ENCODE peak calls at places on chromosomes 13 and 19, in nine cellular contexts. I is pancreas, M is AG04450, S is Caco-2, P is progenitor cell of endocrine pancreas, D is colonic mucosa, U is PC-3, V is glutamatergic neuron, H is esophagus muscularis mucosa. Y is an unnamed sample.

GRCh38 chr19:49515767-49516166 is 3.3 kb downstream of the FCGRT start:
- DNase-seq in I (no peak), D (no peak), M (no peak), S (no peak), U (no peak), H (no peak), P (no peak), V (no peak), Y (no peak)

GRCh38 chr13:35979378-35979911 is 151.7 kb downstream of the DCLK1 start:
- DNase-seq in V (no peak), M (peak), I (no peak), P (no peak), D (peak), S (no peak), U (peak), H (peak), Y (no peak)

GRCh38 chr19:53808710-53809125 is 15.4 kb downstream of the NLRP12 start:
- DNase-seq in S (no peak), D (no peak), I (no peak), P (no peak), U (peak), M (no peak), V (no peak), H (no peak), Y (peak)

GRCh38 chr13:32657309-32657708 is 71.1 kb downstream of the PDS5B start:
- DNase-seq in U (no peak), D (no peak), H (no peak), V (no peak), M (no peak), S (no peak), P (no peak), I (no peak), Y (no peak)

GRCh38 chr19:1495799-1496713 is 5.1 kb downstream of the REEP6 start:
- DNase-seq in H (no peak), V (no peak), S (no peak), U (no peak), I (peak), M (no peak), D (no peak), P (no peak), Y (no peak)

GRCh38 chr19:46133101-46133627 is 8.7 kb upstream of the IGFL3 start:
- DNase-seq in S (peak), U (peak), P (peak), I (peak), V (no peak), M (peak), D (peak), H (peak), Y (peak)

GRCh38 chr19:44552324-44552723 is 22.8 kb upstream of the CEACAM20 start:
- DNase-seq in V (peak), M (no peak), D (peak), S (peak), I (no peak), P (peak), U (peak), H (no peak), Y (peak)

GRCh38 chr13:99071211-99071610 is 93.3 kb upstream of the DOCK9 start:
- DNase-seq in U (no peak), M (no peak), I (no peak), P (no peak), D (no peak), S (no peak), V (no peak), H (no peak), Y (no peak)

GRCh38 chr19:35205733-35206323 is 22.7 kb downstream of the FAM187B start:
- DNase-seq in P (no peak), D (no peak), M (no peak), S (no peak), H (peak), I (no peak), U (no peak), V (no peak), Y (no peak)

GRCh38 chr19:51043497-51043896 is 8.7 kb upstream of the KLK12 start:
- DNase-seq in M (no peak), U (no peak), I (no peak), D (no peak), H (no peak), V (no peak), P (no peak), S (no peak), Y (no peak)

GRCh38 chr19:51047031-51047335 is 12.2 kb upstream of the KLK12 start:
- DNase-seq in M (no peak), U (no peak), S (no peak), D (no peak), H (no peak), V (no peak), P (no peak), I (peak), Y (no peak)

GRCh38 chr19:51040151-51040550 is 5.3 kb upstream of the KLK12 start:
- DNase-seq in M (no peak), D (no peak), U (no peak), V (no peak), S (no peak), H (no peak), P (no peak), I (no peak), Y (no peak)

DNA sequence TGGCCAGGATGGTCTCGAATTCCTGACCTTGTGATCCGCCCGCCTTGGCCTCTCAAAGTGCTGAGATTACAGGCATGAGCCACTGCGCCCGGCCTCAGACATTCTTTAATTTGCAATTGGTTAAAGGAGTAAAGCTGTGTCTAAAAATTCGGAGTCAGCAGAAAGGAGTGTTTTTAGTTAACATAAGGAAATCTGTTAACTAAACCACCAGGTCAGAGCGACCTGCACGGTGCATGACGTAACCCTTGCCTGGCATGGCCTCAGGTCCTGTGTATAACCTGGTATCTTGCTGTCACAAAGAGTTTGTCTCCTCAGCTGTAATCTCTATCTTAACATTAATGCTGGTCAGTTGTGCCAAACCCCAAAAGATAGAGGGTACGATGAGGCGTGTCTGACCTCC is 9.5 kb upstream of the KLK12 start:
- DNase-seq in I (no peak), S (no peak), U (no peak), M (no peak), P (no peak), V (no peak), D (no peak), H (no peak), Y (no peak)
- TF ChIP-seq CTCF in I (no peak), S (no peak), U (no peak), M (no peak), P (no peak), V (no peak), D (no peak), H (no peak), Y (no peak)

GRCh38 chr13:50189450-50189849 is 174.2 kb downstream of the KCNRG start:
- DNase-seq in D (no peak), V (no peak), I (no peak), H (peak), P (no peak), M (no peak), U (no peak), S (no peak), Y (no peak)
- TF ChIP-seq CTCF in D (no peak), V (no peak), I (no peak), H (no peak), P (no peak), M (no peak), U (no peak), S (no peak), Y (no peak)

DNA sequence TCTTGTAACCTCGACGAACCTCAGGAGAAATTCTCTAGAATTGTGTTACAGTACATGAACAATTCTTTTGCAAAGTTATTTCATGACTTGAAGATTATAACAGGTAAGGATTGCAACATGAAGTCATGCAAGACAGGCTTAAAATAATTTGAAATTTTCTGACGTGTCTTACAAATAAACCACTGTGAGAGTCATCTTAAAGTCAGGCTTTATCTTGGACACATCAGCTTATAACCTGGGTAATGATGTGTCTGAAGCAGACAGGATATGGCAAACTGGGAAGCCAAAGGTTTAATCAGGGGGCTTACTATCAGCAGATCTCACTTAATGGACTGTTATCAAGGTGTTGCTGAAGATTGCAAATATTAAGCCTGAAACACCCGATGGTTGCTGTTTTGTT is 407.8 kb downstream of the KLF5 start:
- DNase-seq in H (no peak), S (no peak), I (no peak), P (no peak), U (peak), D (no peak), M (no peak), V (no peak), Y (no peak)
- TF ChIP-seq CTCF in H (no peak), S (no peak), I (no peak), P (no peak), U (no peak), D (no peak), M (no peak), V (no peak), Y (no peak)

GRCh38 chr19:51824603-51825002 is 29.6 kb downstream of the FPR3 start:
- DNase-seq in M (no peak), D (no peak), V (no peak), H (no peak), P (no peak), U (no peak), I (no peak), S (no peak), Y (no peak)

GRCh38 chr19:51830263-51830662 is 35.3 kb downstream of the FPR3 start:
- DNase-seq in I (no peak), H (no peak), P (no peak), D (no peak), V (no peak), U (peak), S (no peak), M (no peak), Y (no peak)
- TF ChIP-seq CTCF in I (no peak), H (no peak), P (no peak), D (no peak), V (no peak), U (peak), S (no peak), M (no peak), Y (no peak)

GRCh38 chr19:13723206-13723605 is 41.1 kb upstream of the MRI1 start:
- DNase-seq in P (no peak), S (no peak), I (no peak), M (no peak), H (no peak), V (no peak), U (peak), D (no peak), Y (no peak)

GRCh38 chr19:13717194-13717643 is 47.1 kb upstream of the MRI1 start:
- DNase-seq in M (peak), U (peak), P (no peak), S (no peak), H (no peak), V (no peak), I (no peak), D (no peak), Y (no peak)

GRCh38 chr19:13712767-13713201 is 51.5 kb upstream of the MRI1 start:
- DNase-seq in M (no peak), S (no peak), H (no peak), I (no peak), V (no peak), U (no peak), D (no peak), P (no peak), Y (no peak)

DNA sequence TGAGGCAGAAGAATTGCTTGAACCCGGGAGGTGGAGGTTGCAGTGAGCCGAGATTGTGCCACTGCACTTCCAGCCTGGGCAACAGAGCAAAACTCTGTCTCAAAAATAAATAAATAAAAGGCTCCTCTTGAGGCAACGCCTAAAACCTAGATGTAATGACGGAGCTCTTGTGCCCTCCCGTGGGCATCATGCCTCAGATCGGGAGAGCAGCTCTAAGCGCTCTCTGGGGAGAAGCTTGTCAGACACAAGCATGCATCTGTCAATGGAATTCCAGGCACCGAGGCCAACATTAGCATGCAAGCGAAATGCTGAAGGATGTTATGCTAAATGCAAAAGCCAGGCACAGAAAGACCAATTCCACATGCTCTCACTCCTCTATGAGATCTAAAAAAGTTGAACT is 45.6 kb upstream of the MRI1 start:
- DNase-seq in P (no peak), V (peak), S (peak), I (no peak), H (no peak), D (peak), U (peak), M (peak), Y (no peak)
- TF ChIP-seq CTCF in P (peak), V (peak), S (no peak), I (no peak), H (peak), D (no peak), U (peak), M (peak), Y (no peak)

DNA sequence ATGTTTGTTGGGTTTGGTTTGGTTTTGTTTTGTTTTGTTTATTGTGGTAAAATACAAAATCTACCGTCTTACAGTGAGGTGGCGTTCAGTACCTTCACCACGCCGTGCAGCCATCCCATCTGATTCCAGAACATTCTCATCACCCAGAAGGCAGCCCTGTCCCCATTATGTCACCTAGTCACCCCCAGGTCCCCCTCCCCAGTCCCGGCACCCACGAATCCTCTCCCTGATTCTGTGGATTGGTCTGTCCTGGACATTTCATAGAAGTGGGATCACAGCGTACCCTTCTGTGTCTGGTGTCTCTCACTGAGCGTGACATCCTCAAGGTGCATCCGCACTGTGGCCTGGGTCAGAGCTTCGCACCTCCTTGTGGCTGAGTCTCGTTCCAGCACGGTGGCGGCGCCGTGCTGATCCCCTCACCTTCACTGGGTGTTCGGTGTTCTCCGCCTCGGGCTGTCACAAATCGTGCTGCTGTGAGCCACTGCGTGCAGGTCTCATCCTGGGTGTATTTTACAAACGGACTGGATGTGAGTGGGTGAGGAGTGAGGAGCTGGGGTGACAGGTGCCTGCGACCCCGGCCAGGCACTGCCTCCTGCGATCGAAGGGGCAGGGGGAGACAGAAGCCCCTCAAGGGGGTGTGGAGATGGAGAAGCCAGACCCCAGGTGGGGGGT is 580 bp upstream of the TEKTIP1 start:
- DNase-seq in M (no peak), V (no peak), S (no peak), P (no peak), U (no peak), H (no peak), I (no peak), D (no peak), Y (no peak)
- TF ChIP-seq CTCF in M (no peak), V (no peak), S (no peak), P (no peak), U (no peak), H (no peak), I (no peak), D (no peak), Y (no peak)

DNA sequence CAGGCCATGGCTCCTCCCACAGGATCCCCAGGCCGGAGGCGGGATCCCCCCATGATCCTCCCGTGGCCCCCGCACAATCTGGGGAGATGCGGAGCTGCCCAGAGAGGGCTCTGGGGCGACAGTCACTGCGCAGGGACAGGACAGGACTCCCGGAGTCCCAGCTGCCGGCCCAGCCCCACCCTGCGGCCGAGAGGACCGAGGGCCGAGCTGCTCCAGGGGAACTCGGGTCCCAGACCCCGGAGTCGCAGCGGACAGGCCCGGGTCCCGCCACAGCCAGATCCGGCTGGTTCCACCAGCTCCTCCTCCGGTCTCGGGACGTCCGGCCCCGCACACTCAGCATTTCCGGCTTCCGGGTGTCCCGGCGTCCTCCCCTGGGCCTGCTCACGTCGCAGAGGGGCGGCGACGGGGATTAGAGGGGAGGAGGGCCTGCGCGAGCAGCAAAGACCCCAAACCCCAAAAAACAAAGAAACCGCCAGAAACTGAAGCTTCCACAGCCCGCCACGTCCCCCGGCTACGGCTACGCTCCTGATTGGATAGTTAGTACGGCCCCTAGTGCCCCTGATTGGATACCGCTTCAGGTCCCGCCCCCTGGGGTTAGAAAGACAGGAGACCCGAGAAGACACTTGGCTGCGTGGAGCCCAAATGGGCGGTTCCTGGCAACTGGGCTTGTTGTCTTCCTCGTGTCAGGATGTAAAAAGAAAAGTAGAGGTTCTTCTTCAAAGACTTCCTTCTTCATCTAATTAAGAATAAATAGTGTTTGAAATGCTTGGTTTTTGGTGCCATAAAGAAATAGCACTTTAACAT is 21.3 kb upstream of the OR10H1 start:
- DNase-seq in U (peak), S (peak), M (peak), H (peak), I (peak), V (peak), P (no peak), D (peak), Y (no peak)
- TF ChIP-seq CTCF in U (no peak), S (no peak), M (no peak), H (no peak), I (no peak), V (no peak), P (no peak), D (no peak), Y (no peak)

DNA sequence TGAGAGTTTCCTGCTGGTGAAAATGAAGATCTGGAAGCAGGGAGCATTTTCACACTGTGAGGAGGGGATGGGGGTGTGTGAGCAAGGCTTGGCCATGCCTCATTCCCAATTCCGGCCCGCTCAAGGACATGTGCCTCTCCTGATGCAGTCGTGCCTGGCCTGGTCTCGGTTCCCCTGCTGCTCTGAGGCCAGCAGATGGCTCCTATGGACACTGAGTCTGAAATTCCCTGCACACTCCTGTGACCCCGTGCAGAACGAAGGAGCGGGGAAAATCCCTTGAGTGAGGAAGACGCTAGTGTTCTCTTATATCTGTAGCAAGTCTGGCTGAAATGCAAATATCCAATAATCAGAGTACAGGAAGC is 363 bp upstream of the ZNF763 start:
- DNase-seq in D (no peak), M (no peak), I (peak), V (peak), P (no peak), U (no peak), H (no peak), S (no peak), Y (no peak)
- TF ChIP-seq CTCF in D (no peak), M (peak), I (no peak), V (no peak), P (no peak), U (no peak), H (no peak), S (no peak), Y (no peak)

GRCh38 chr19:18799389-18799970 is 8.4 kb upstream of the COMP start:
- DNase-seq in I (no peak), S (no peak), M (no peak), P (no peak), V (no peak), U (no peak), D (no peak), H (no peak), Y (no peak)

GRCh38 chr19:18796239-18796638 is 5.1 kb upstream of the COMP start:
- DNase-seq in V (no peak), S (no peak), M (no peak), P (no peak), D (no peak), U (peak), H (no peak), I (no peak), Y (no peak)

GRCh38 chr19:18800636-18801035 is 9.5 kb upstream of the COMP start:
- DNase-seq in D (no peak), S (no peak), I (no peak), P (no peak), U (no peak), H (no peak), M (no peak), V (no peak), Y (no peak)

GRCh38 chr19:18800079-18800478 is 9.0 kb upstream of the COMP start:
- DNase-seq in H (no peak), M (no peak), V (no peak), S (no peak), I (no peak), P (no peak), U (no peak), D (no peak), Y (no peak)

DNA sequence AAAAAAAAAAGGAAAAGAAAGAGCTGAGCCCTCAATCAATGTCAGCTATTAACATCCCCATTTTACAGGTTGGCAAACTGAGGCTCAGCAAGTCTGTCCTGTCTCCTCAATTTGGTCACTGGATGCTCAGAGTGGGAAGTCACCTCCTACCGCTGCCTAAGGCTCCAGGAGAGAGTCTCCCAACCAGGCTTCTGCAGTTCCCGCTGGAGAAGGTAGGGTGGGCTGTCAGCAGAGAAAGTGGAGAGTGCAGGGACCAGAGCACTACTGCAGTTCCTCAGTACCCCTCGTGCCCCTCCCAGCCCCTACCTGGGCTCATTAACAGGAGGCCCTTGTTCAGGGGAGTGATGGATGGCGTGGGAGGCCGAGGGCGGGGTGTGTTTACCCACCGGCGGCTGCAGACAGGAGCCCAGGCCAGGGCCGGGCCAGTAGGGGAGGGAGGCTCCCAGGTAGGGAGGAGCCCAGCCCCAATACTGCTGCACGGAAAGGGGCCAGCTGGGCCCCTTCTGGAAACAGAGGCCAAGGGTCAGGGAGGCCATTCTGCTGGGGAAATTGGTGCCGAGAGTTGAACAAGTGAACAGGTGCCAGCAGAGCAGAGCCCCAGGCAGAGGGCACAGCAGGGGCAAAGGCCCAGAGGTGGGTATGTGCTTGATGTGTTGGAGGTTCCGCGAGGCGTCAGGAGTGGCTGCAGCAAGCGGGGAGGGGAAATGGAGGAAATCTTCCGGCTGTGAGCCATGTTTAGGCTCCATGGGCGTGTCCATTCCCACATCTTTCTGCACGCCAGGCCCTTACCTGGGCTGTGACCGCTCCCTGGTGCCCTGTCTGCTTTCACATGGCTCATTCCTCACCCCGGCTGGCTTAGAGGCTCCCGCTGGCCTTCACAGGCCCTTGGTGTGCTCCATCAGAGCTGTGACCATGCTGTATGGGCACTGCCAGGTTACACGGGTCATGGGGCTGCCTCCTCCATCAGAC is 7.6 kb upstream of the COMP start:
- DNase-seq in M (no peak), U (no peak), P (peak), H (no peak), I (no peak), V (no peak), D (peak), S (peak), Y (no peak)
- TF ChIP-seq CTCF in M (no peak), U (no peak), P (peak), H (no peak), I (no peak), V (no peak), D (no peak), S (peak), Y (no peak)

Y was measured in endothelial cell.